ENCODE peak calls at places on chromosomes 12 and 14, in five cellular contexts. U is astrocyte, I is esophagus muscularis mucosa, S is fibroblast of lung, G is Kasumi-1. F is an unnamed sample.

GRCh38 chr12:74365178-74365964 is 172.3 kb upstream of the ATXN7L3B start:
- DNase-seq in I (no peak), U (peak; percentile 28), G (no peak), S (peak; percentile 51), F (peak; percentile 63)

GRCh38 chr12:100845095-100845494 is 50.5 kb downstream of the ANO4 start:
- DNase-seq in G (no peak), S (no peak), I (no peak), U (peak; percentile 10), F (no peak)

GRCh38 chr12:114935658-114936057 is 251.7 kb upstream of the TBX3 start:
- DNase-seq in U (no peak), G (no peak), S (no peak), I (no peak), F (no peak)

GRCh38 chr14:104422301-104423223 is 157.0 kb upstream of the C14orf180 start:
- DNase-seq in U (no peak), I (peak; percentile 85), S (no peak), G (no peak), F (no peak)

GRCh38 chr12:82682851-82683261 is 3.9 kb upstream of the TMTC2 start:
- DNase-seq in U (no peak), G (peak; percentile 41), S (peak; percentile 36), I (no peak), F (no peak)

GRCh38 chr14:62957562-62957961 is 87.7 kb downstream of the KCNH5 start:
- DNase-seq in I (no peak), U (peak; percentile 100), G (no peak), S (peak; percentile 91), F (peak; percentile 92)

GRCh38 chr14:104654119-104654518 is 35.3 kb upstream of the INF2 start:
- DNase-seq in I (no peak), U (no peak), G (no peak), S (no peak), F (no peak)

GRCh38 chr12:25723286-25723685 is 170.2 kb upstream of the LMNTD1 start:
- DNase-seq in U (peak; percentile 87), I (no peak), G (no peak), S (peak; percentile 19), F (no peak)

GRCh38 chr12:128367961-128368360 is 101.0 kb downstream of the TMEM132C start:
- DNase-seq in I (no peak), S (no peak), U (no peak), G (no peak), F (no peak)

GRCh38 chr14:53295985-53296582 is 143.0 kb upstream of the DDHD1 start:
- DNase-seq in I (no peak), G (peak; percentile 59), U (peak; percentile 6), S (peak; percentile 69), F (peak; percentile 36)

GRCh38 chr14:105397350-105397931 is 897 bp upstream of the TEX22 start:
- DNase-seq in U (no peak), I (no peak), S (no peak), G (no peak), F (no peak)

GRCh38 chr14:105888784-105889665 is 362.6 kb downstream of the TMEM121 start:
- DNase-seq in S (no peak), G (no peak), U (no peak), I (no peak), F (no peak)

GRCh38 chr14:37181441-37181840 is 9.0 kb upstream of the SLC25A21 start:
- DNase-seq in I (no peak), G (no peak), U (no peak), S (no peak), F (no peak)

GRCh38 chr12:4271433-4272013 is 2.0 kb upstream of the CCND2 start:
- DNase-seq in G (no peak), I (no peak), U (no peak), S (no peak), F (peak; percentile 23)

GRCh38 chr12:8628731-8629130 is 16.1 kb upstream of the AICDA start:
- DNase-seq in I (no peak), U (peak; percentile 25), S (no peak), G (no peak), F (no peak)

GRCh38 chr12:47610847-47611246 is 95.0 kb downstream of the RPAP3 start:
- DNase-seq in G (no peak), I (no peak), U (no peak), S (no peak), F (no peak)

GRCh38 chr14:53716521-53716920 is 240.1 kb downstream of the BMP4 start:
- DNase-seq in I (no peak), G (no peak), S (no peak), U (no peak), F (no peak)

GRCh38 chr12:117564885-117565284 is 203.5 kb upstream of the NOS1 start:
- DNase-seq in U (no peak), S (no peak), I (no peak), G (no peak), F (peak; percentile 3)

GRCh38 chr14:77276295-77276935 is 5.4 kb upstream of the NGB start:
- DNase-seq in G (no peak), S (no peak), I (no peak), U (no peak), F (no peak)

GRCh38 chr12:104576980-104577925 is 120.5 kb downstream of the CHST11 start:
- DNase-seq in I (no peak), G (no peak), S (peak; percentile 37), U (peak; percentile 95), F (peak; percentile 87)

GRCh38 chr14:51521764-51522163 is 129.9 kb upstream of the FRMD6 start:
- DNase-seq in U (peak; percentile 73), G (no peak), S (peak; percentile 90), I (no peak), F (peak; percentile 89)

GRCh38 chr12:66247741-66248140 is 54.6 kb upstream of the HELB start:
- DNase-seq in I (no peak), G (peak; percentile 60), U (no peak), S (no peak), F (peak; percentile 25)

GRCh38 chr14:28756896-28757570 is 9.6 kb upstream of the FOXG1 start:
- DNase-seq in G (peak; percentile 60), U (peak; percentile 45), S (peak; percentile 70), I (no peak), F (peak; percentile 72)

GRCh38 chr12:124510301-124510970 is 57.0 kb downstream of the NCOR2 start:
- DNase-seq in U (no peak), S (no peak), I (no peak), G (no peak), F (no peak)

GRCh38 chr12:2011641-2012607 is 7.7 kb upstream of the DCP1B start:
- DNase-seq in U (no peak), I (no peak), G (no peak), S (no peak), F (no peak)

GRCh38 chr12:24592048-24592447 is 356.9 kb downstream of the BCAT1 start:
- DNase-seq in S (no peak), G (peak; percentile 12), I (no peak), U (no peak), F (no peak)

GRCh38 chr14:89899917-89900680 is 54.4 kb downstream of the EFCAB11 start:
- DNase-seq in G (peak; percentile 52), S (peak; percentile 54), U (no peak), I (no peak), F (peak; percentile 41)

GRCh38 chr14:28609228-28609828 is 157.3 kb upstream of the FOXG1 start:
- DNase-seq in I (no peak), G (peak; percentile 74), U (peak; percentile 36), S (peak; percentile 59), F (peak; percentile 63)

GRCh38 chr12:121334513-121335343 is 17.5 kb downstream of the ANAPC5 start:
- DNase-seq in G (peak; percentile 92), S (peak; percentile 81), I (no peak), U (peak; percentile 61), F (peak; percentile 78)

GRCh38 chr12:65324056-65324455 is 45.6 kb downstream of the MSRB3 start:
- DNase-seq in U (peak; percentile 26), I (no peak), S (peak; percentile 46), G (no peak), F (peak; percentile 8)

GRCh38 chr12:15979096-15980091 is 68.3 kb downstream of the DERA start:
- DNase-seq in G (no peak), S (peak; percentile 81), I (no peak), U (peak; percentile 98), F (peak; percentile 94)

GRCh38 chr14:33165144-33165925 is 226.7 kb downstream of the NPAS3 start:
- DNase-seq in G (no peak), I (no peak), U (peak; percentile 31), S (no peak), F (peak; percentile 43)

GRCh38 chr14:101563654-101564443 is 2.6 kb downstream of the DIO3 start:
- DNase-seq in S (no peak), I (no peak), U (no peak), G (no peak), F (no peak)

GRCh38 chr12:127559349-127560040 is 707.5 kb upstream of the TMEM132C start:
- DNase-seq in I (peak; percentile 90), G (peak; percentile 69), U (peak; percentile 99), S (peak; percentile 81), F (peak; percentile 95)

F was measured in iris pigment epithelial cell.